ENCODE peak calls at places on chromosomes 11 and 22, in five cellular contexts. E is right atrium auricular region, H is GM12865, J is COR-L47, F is H9. O is an unnamed sample.
A peak's percentile ranks its signal among the peaks of the same experiment; 100 is the strongest.

GRCh38 chr11:117230286-117230961 is 1.4 kb downstream of the PCSK7 start:
- DNase-seq in H (peak; percentile 64), E (peak; percentile 47), J (no peak), F (no peak), O (no peak)

GRCh38 chr11:126465573-126466287 is 110.2 kb downstream of the ST3GAL4 start:
- DNase-seq in F (no peak), J (peak; percentile 79), H (peak; percentile 68), E (no peak), O (peak; percentile 66)

GRCh38 chr11:86116996-86117705 is 48.3 kb upstream of the PICALM start:
- DNase-seq in E (no peak), F (no peak), H (no peak), J (no peak), O (no peak)

GRCh38 chr11:117045196-117045595 is 53.0 kb downstream of the SIK3 start:
- DNase-seq in H (no peak), F (no peak), E (no peak), J (no peak), O (no peak)

GRCh38 chr11:126510621-126511370 is 155.3 kb downstream of the ST3GAL4 start:
- DNase-seq in E (no peak), H (no peak), F (no peak), J (no peak), O (no peak)

GRCh38 chr11:113034591-113034990 is 73.4 kb downstream of the NCAM1 start:
- DNase-seq in J (no peak), F (no peak), H (no peak), E (no peak), O (no peak)

GRCh38 chr11:130442728-130443127 is 5.7 kb upstream of the ADAMTS15 start:
- DNase-seq in H (no peak), F (no peak), J (no peak), E (no peak), O (no peak)

GRCh38 chr11:128165572-128165971 is 421.8 kb downstream of the ETS1 start:
- DNase-seq in H (no peak), E (no peak), F (no peak), J (no peak), O (no peak)

GRCh38 chr11:120564573-120565301 is 53.2 kb downstream of the GRIK4 start:
- DNase-seq in F (peak; percentile 47), J (peak; percentile 11), E (peak; percentile 76), H (peak; percentile 82), O (peak; percentile 84)

GRCh38 chr11:72747456-72747855 is 4.8 kb downstream of the ARAP1 start:
- DNase-seq in E (no peak), H (no peak), J (no peak), F (no peak), O (no peak)

GRCh38 chr11:65225284-65226102 is 36.3 kb upstream of the POLA2 start:
- DNase-seq in E (peak; percentile 72), H (peak; percentile 68), F (peak; percentile 69), J (peak; percentile 11), O (peak; percentile 92)

GRCh38 chr22:38879102-38879729 is 7.2 kb upstream of the CBX6 start:
- DNase-seq in E (peak; percentile 51), F (no peak), J (no peak), H (no peak), O (no peak)